ENCODE peak calls at places on chromosomes 13 and 19, in seven cellular contexts. One of them, this sample, is unnamed.

GRCh38 chr19:49761249-49761624 is 1.9 kb downstream of the TSKS start:
- DNase-seq in lung: no peak
- DNase-seq in HEK293T: no peak
- DNase-seq in NCI-H1436: no peak
- DNase-seq in NCI-H1694 treated with DMSO at 0.1 percent for 48 hours: no peak
- DNase-seq in substantia nigra: no peak
- DNase-seq in NCI-H2171: no peak
- DNase-seq in this sample: no peak

GRCh38 chr19:13974073-13974472 is 21.8 kb downstream of the DCAF15 start:
- DNase-seq in lung: no peak
- DNase-seq in HEK293T: peak
- DNase-seq in NCI-H1436: peak
- DNase-seq in NCI-H1694 treated with DMSO at 0.1 percent for 48 hours: no peak
- DNase-seq in substantia nigra: no peak
- DNase-seq in NCI-H2171: peak
- DNase-seq in this sample: peak

GRCh38 chr13:74218291-74218690 is 84.1 kb upstream of the KLF12 start:
- DNase-seq in lung: no peak
- DNase-seq in HEK293T: no peak
- DNase-seq in NCI-H1436: no peak
- DNase-seq in NCI-H1694 treated with DMSO at 0.1 percent for 48 hours: no peak
- DNase-seq in substantia nigra: no peak
- DNase-seq in NCI-H2171: no peak
- DNase-seq in this sample: no peak

GRCh38 chr19:33379151-33379829 is 5.8 kb downstream of the CEBPG start:
- DNase-seq in lung: no peak
- DNase-seq in HEK293T: no peak
- DNase-seq in NCI-H1436: no peak
- DNase-seq in NCI-H1694 treated with DMSO at 0.1 percent for 48 hours: no peak
- DNase-seq in substantia nigra: no peak
- DNase-seq in NCI-H2171: no peak
- DNase-seq in this sample: no peak

GRCh38 chr19:45670670-45671453 is 2.8 kb downstream of the GIPR start:
- DNase-seq in lung: peak
- DNase-seq in HEK293T: peak
- DNase-seq in NCI-H1436: peak
- DNase-seq in NCI-H1694 treated with DMSO at 0.1 percent for 48 hours: no peak
- DNase-seq in substantia nigra: peak
- DNase-seq in NCI-H2171: no peak
- DNase-seq in this sample: peak

GRCh38 chr13:113106053-113106452 is 462 bp downstream of the F7 start:
- DNase-seq in lung: no peak
- DNase-seq in HEK293T: no peak
- DNase-seq in NCI-H1436: no peak
- DNase-seq in NCI-H1694 treated with DMSO at 0.1 percent for 48 hours: no peak
- DNase-seq in substantia nigra: no peak
- DNase-seq in NCI-H2171: no peak
- DNase-seq in this sample: no peak

GRCh38 chr19:57934820-57935665 is at the start of gene ZNF418:
- DNase-seq in lung: peak
- DNase-seq in HEK293T: no peak
- DNase-seq in NCI-H1436: no peak
- DNase-seq in NCI-H1694 treated with DMSO at 0.1 percent for 48 hours: no peak
- DNase-seq in substantia nigra: peak
- DNase-seq in NCI-H2171: peak
- DNase-seq in this sample: no peak

GRCh38 chr19:19514215-19514633 is 1.1 kb downstream of the TSSK6 start:
- DNase-seq in lung: peak
- DNase-seq in HEK293T: no peak
- DNase-seq in NCI-H1436: no peak
- DNase-seq in NCI-H1694 treated with DMSO at 0.1 percent for 48 hours: no peak
- DNase-seq in substantia nigra: peak
- DNase-seq in NCI-H2171: no peak
- DNase-seq in this sample: no peak

GRCh38 chr19:48394331-48395169 is 1.1 kb downstream of the GRIN2D start:
- DNase-seq in lung: no peak
- DNase-seq in HEK293T: no peak
- DNase-seq in NCI-H1436: no peak
- DNase-seq in NCI-H1694 treated with DMSO at 0.1 percent for 48 hours: no peak
- DNase-seq in substantia nigra: no peak
- DNase-seq in NCI-H2171: no peak
- DNase-seq in this sample: no peak